ENCODE peak calls at places on chromosomes 1 and 21, in nine cellular contexts. One of them, this sample, is unnamed.

GRCh38 chr21:46551636-46552241 is 53.1 kb downstream of the S100B start:
- DNase-seq in heart left ventricle: no peak
- DNase-seq in posterior vena cava: no peak
- DNase-seq in occipital lobe: no peak
- DNase-seq in stimulated activated CD8-positive, alpha-beta memory T cell treated with anti-CD3 and anti-CD28 coated beads, Interleukin-4, amount 100 ng/mL, for 1 hour: no peak
- DNase-seq in CD8-positive, alpha-beta T cell: peak
- DNase-seq in D341Med: peak
- DNase-seq in adrenal gland: no peak
- DNase-seq in AML-193: no peak
- DNase-seq in this sample: no peak

GRCh38 chr1:156246241-156246761 is 1.6 kb downstream of the PAQR6 start:
- DNase-seq in heart left ventricle: no peak
- DNase-seq in posterior vena cava: no peak
- DNase-seq in occipital lobe: no peak
- DNase-seq in stimulated activated CD8-positive, alpha-beta memory T cell treated with anti-CD3 and anti-CD28 coated beads, Interleukin-4, amount 100 ng/mL, for 1 hour: no peak
- DNase-seq in CD8-positive, alpha-beta T cell: no peak
- DNase-seq in D341Med: no peak
- DNase-seq in adrenal gland: no peak
- DNase-seq in AML-193: no peak
- DNase-seq in this sample: no peak

GRCh38 chr1:155011437-155011907 is 8.9 kb downstream of the ZBTB7B start:
- DNase-seq in heart left ventricle: no peak
- DNase-seq in posterior vena cava: no peak
- DNase-seq in occipital lobe: no peak
- DNase-seq in stimulated activated CD8-positive, alpha-beta memory T cell treated with anti-CD3 and anti-CD28 coated beads, Interleukin-4, amount 100 ng/mL, for 1 hour: no peak
- DNase-seq in CD8-positive, alpha-beta T cell: no peak
- DNase-seq in D341Med: no peak
- DNase-seq in adrenal gland: no peak
- DNase-seq in AML-193: no peak
- DNase-seq in this sample: no peak

GRCh38 chr21:15978158-15978805 is 248.5 kb downstream of the USP25 start:
- DNase-seq in heart left ventricle: no peak
- DNase-seq in posterior vena cava: no peak
- DNase-seq in occipital lobe: no peak
- DNase-seq in stimulated activated CD8-positive, alpha-beta memory T cell treated with anti-CD3 and anti-CD28 coated beads, Interleukin-4, amount 100 ng/mL, for 1 hour: no peak
- DNase-seq in CD8-positive, alpha-beta T cell: no peak
- DNase-seq in D341Med: no peak
- DNase-seq in adrenal gland: no peak
- DNase-seq in AML-193: no peak
- DNase-seq in this sample: no peak

GRCh38 chr1:47981664-47982350 is 15.4 kb downstream of the TRABD2B start:
- DNase-seq in heart left ventricle: no peak
- DNase-seq in posterior vena cava: no peak
- DNase-seq in occipital lobe: no peak
- DNase-seq in stimulated activated CD8-positive, alpha-beta memory T cell treated with anti-CD3 and anti-CD28 coated beads, Interleukin-4, amount 100 ng/mL, for 1 hour: no peak
- DNase-seq in CD8-positive, alpha-beta T cell: no peak
- DNase-seq in D341Med: no peak
- DNase-seq in adrenal gland: no peak
- DNase-seq in AML-193: no peak
- DNase-seq in this sample: no peak

GRCh38 chr1:182488803-182489202 is 38.9 kb downstream of the RGSL1 start:
- DNase-seq in heart left ventricle: no peak
- DNase-seq in posterior vena cava: no peak
- DNase-seq in occipital lobe: no peak
- DNase-seq in stimulated activated CD8-positive, alpha-beta memory T cell treated with anti-CD3 and anti-CD28 coated beads, Interleukin-4, amount 100 ng/mL, for 1 hour: no peak
- DNase-seq in CD8-positive, alpha-beta T cell: no peak
- DNase-seq in D341Med: no peak
- DNase-seq in adrenal gland: no peak
- DNase-seq in AML-193: peak
- DNase-seq in this sample: no peak

GRCh38 chr21:38683222-38683621 is 122.5 kb upstream of the ETS2 start:
- DNase-seq in heart left ventricle: no peak
- DNase-seq in posterior vena cava: no peak
- DNase-seq in occipital lobe: no peak
- DNase-seq in stimulated activated CD8-positive, alpha-beta memory T cell treated with anti-CD3 and anti-CD28 coated beads, Interleukin-4, amount 100 ng/mL, for 1 hour: no peak
- DNase-seq in CD8-positive, alpha-beta T cell: no peak
- DNase-seq in D341Med: no peak
- DNase-seq in adrenal gland: no peak
- DNase-seq in AML-193: no peak
- DNase-seq in this sample: no peak

GRCh38 chr21:42238185-42238934 is 19.4 kb downstream of the ABCG1 start:
- DNase-seq in heart left ventricle: peak
- DNase-seq in posterior vena cava: peak
- DNase-seq in occipital lobe: no peak
- DNase-seq in stimulated activated CD8-positive, alpha-beta memory T cell treated with anti-CD3 and anti-CD28 coated beads, Interleukin-4, amount 100 ng/mL, for 1 hour: no peak
- DNase-seq in CD8-positive, alpha-beta T cell: no peak
- DNase-seq in D341Med: no peak
- DNase-seq in adrenal gland: no peak
- DNase-seq in AML-193: no peak
- DNase-seq in this sample: peak

GRCh38 chr1:36091141-36091540 is 2.4 kb downstream of the ADPRS start:
- DNase-seq in heart left ventricle: no peak
- DNase-seq in posterior vena cava: peak
- DNase-seq in occipital lobe: no peak
- DNase-seq in stimulated activated CD8-positive, alpha-beta memory T cell treated with anti-CD3 and anti-CD28 coated beads, Interleukin-4, amount 100 ng/mL, for 1 hour: no peak
- DNase-seq in CD8-positive, alpha-beta T cell: no peak
- DNase-seq in D341Med: no peak
- DNase-seq in adrenal gland: no peak
- DNase-seq in AML-193: no peak
- DNase-seq in this sample: no peak

GRCh38 chr1:110734146-110734680 is 59.5 kb upstream of the KCNA3 start:
- DNase-seq in heart left ventricle: no peak
- DNase-seq in posterior vena cava: no peak
- DNase-seq in occipital lobe: no peak
- DNase-seq in stimulated activated CD8-positive, alpha-beta memory T cell treated with anti-CD3 and anti-CD28 coated beads, Interleukin-4, amount 100 ng/mL, for 1 hour: no peak
- DNase-seq in CD8-positive, alpha-beta T cell: no peak
- DNase-seq in D341Med: no peak
- DNase-seq in adrenal gland: no peak
- DNase-seq in AML-193: no peak
- DNase-seq in this sample: no peak

GRCh38 chr1:151867321-151867720 is 13.8 kb upstream of the THEM5 start:
- DNase-seq in heart left ventricle: no peak
- DNase-seq in posterior vena cava: no peak
- DNase-seq in occipital lobe: no peak
- DNase-seq in stimulated activated CD8-positive, alpha-beta memory T cell treated with anti-CD3 and anti-CD28 coated beads, Interleukin-4, amount 100 ng/mL, for 1 hour: no peak
- DNase-seq in CD8-positive, alpha-beta T cell: no peak
- DNase-seq in D341Med: no peak
- DNase-seq in adrenal gland: no peak
- DNase-seq in AML-193: no peak
- DNase-seq in this sample: no peak

GRCh38 chr1:91699339-91699970 is 186.5 kb downstream of the TGFBR3 start:
- DNase-seq in heart left ventricle: peak
- DNase-seq in posterior vena cava: no peak
- DNase-seq in occipital lobe: no peak
- DNase-seq in stimulated activated CD8-positive, alpha-beta memory T cell treated with anti-CD3 and anti-CD28 coated beads, Interleukin-4, amount 100 ng/mL, for 1 hour: no peak
- DNase-seq in CD8-positive, alpha-beta T cell: no peak
- DNase-seq in D341Med: no peak
- DNase-seq in adrenal gland: peak
- DNase-seq in AML-193: no peak
- DNase-seq in this sample: peak

GRCh38 chr1:65955503-65955902 is 162.8 kb downstream of the PDE4B start:
- DNase-seq in heart left ventricle: no peak
- DNase-seq in posterior vena cava: no peak
- DNase-seq in occipital lobe: no peak
- DNase-seq in stimulated activated CD8-positive, alpha-beta memory T cell treated with anti-CD3 and anti-CD28 coated beads, Interleukin-4, amount 100 ng/mL, for 1 hour: no peak
- DNase-seq in CD8-positive, alpha-beta T cell: no peak
- DNase-seq in D341Med: no peak
- DNase-seq in adrenal gland: no peak
- DNase-seq in AML-193: no peak
- DNase-seq in this sample: no peak

GRCh38 chr1:237205400-237206064 is 163.5 kb downstream of the RYR2 start:
- DNase-seq in heart left ventricle: peak
- DNase-seq in posterior vena cava: peak
- DNase-seq in occipital lobe: no peak
- DNase-seq in stimulated activated CD8-positive, alpha-beta memory T cell treated with anti-CD3 and anti-CD28 coated beads, Interleukin-4, amount 100 ng/mL, for 1 hour: no peak
- DNase-seq in CD8-positive, alpha-beta T cell: no peak
- DNase-seq in D341Med: no peak
- DNase-seq in adrenal gland: no peak
- DNase-seq in AML-193: no peak
- DNase-seq in this sample: peak

GRCh38 chr1:32223683-32224082 is 1.5 kb downstream of the EIF3I start:
- DNase-seq in heart left ventricle: no peak
- DNase-seq in posterior vena cava: no peak
- DNase-seq in occipital lobe: no peak
- DNase-seq in stimulated activated CD8-positive, alpha-beta memory T cell treated with anti-CD3 and anti-CD28 coated beads, Interleukin-4, amount 100 ng/mL, for 1 hour: no peak
- DNase-seq in CD8-positive, alpha-beta T cell: no peak
- DNase-seq in D341Med: no peak
- DNase-seq in adrenal gland: no peak
- DNase-seq in AML-193: no peak
- DNase-seq in this sample: no peak

GRCh38 chr1:32977546-32978087 is 13.0 kb upstream of the RNF19B start:
- DNase-seq in heart left ventricle: no peak
- DNase-seq in posterior vena cava: no peak
- DNase-seq in occipital lobe: no peak
- DNase-seq in stimulated activated CD8-positive, alpha-beta memory T cell treated with anti-CD3 and anti-CD28 coated beads, Interleukin-4, amount 100 ng/mL, for 1 hour: no peak
- DNase-seq in CD8-positive, alpha-beta T cell: no peak
- DNase-seq in D341Med: no peak
- DNase-seq in adrenal gland: no peak
- DNase-seq in AML-193: no peak
- DNase-seq in this sample: no peak

GRCh38 chr1:78755986-78756385 is 106.4 kb downstream of the IFI44 start:
- DNase-seq in heart left ventricle: no peak
- DNase-seq in posterior vena cava: no peak
- DNase-seq in occipital lobe: no peak
- DNase-seq in stimulated activated CD8-positive, alpha-beta memory T cell treated with anti-CD3 and anti-CD28 coated beads, Interleukin-4, amount 100 ng/mL, for 1 hour: no peak
- DNase-seq in CD8-positive, alpha-beta T cell: no peak
- DNase-seq in D341Med: no peak
- DNase-seq in adrenal gland: no peak
- DNase-seq in AML-193: no peak
- DNase-seq in this sample: no peak

GRCh38 chr1:84907095-84907827 is 14.3 kb upstream of the LPAR3 start:
- DNase-seq in heart left ventricle: no peak
- DNase-seq in posterior vena cava: no peak
- DNase-seq in occipital lobe: no peak
- DNase-seq in stimulated activated CD8-positive, alpha-beta memory T cell treated with anti-CD3 and anti-CD28 coated beads, Interleukin-4, amount 100 ng/mL, for 1 hour: no peak
- DNase-seq in CD8-positive, alpha-beta T cell: no peak
- DNase-seq in D341Med: no peak
- DNase-seq in adrenal gland: no peak
- DNase-seq in AML-193: no peak
- DNase-seq in this sample: no peak

GRCh38 chr1:200896571-200897187 is 2.0 kb downstream of the INAVA start:
- DNase-seq in heart left ventricle: no peak
- DNase-seq in posterior vena cava: no peak
- DNase-seq in occipital lobe: no peak
- DNase-seq in stimulated activated CD8-positive, alpha-beta memory T cell treated with anti-CD3 and anti-CD28 coated beads, Interleukin-4, amount 100 ng/mL, for 1 hour: no peak
- DNase-seq in CD8-positive, alpha-beta T cell: no peak
- DNase-seq in D341Med: no peak
- DNase-seq in adrenal gland: no peak
- DNase-seq in AML-193: no peak
- DNase-seq in this sample: no peak

GRCh38 chr1:94940738-94941137 is 13.8 kb upstream of the CNN3 start:
- DNase-seq in heart left ventricle: no peak
- DNase-seq in posterior vena cava: no peak
- DNase-seq in occipital lobe: no peak
- DNase-seq in stimulated activated CD8-positive, alpha-beta memory T cell treated with anti-CD3 and anti-CD28 coated beads, Interleukin-4, amount 100 ng/mL, for 1 hour: no peak
- DNase-seq in CD8-positive, alpha-beta T cell: no peak
- DNase-seq in D341Med: no peak
- DNase-seq in adrenal gland: no peak
- DNase-seq in AML-193: no peak
- DNase-seq in this sample: no peak

GRCh38 chr21:38322551-38322950 is 65.8 kb downstream of the KCNJ15 start:
- DNase-seq in heart left ventricle: no peak
- DNase-seq in posterior vena cava: no peak
- DNase-seq in occipital lobe: no peak
- DNase-seq in stimulated activated CD8-positive, alpha-beta memory T cell treated with anti-CD3 and anti-CD28 coated beads, Interleukin-4, amount 100 ng/mL, for 1 hour: no peak
- DNase-seq in CD8-positive, alpha-beta T cell: no peak
- DNase-seq in D341Med: no peak
- DNase-seq in adrenal gland: no peak
- DNase-seq in AML-193: no peak
- DNase-seq in this sample: no peak

GRCh38 chr1:56834137-56834900 is 15.1 kb upstream of the FYB2 start:
- DNase-seq in heart left ventricle: no peak
- DNase-seq in posterior vena cava: no peak
- DNase-seq in occipital lobe: no peak
- DNase-seq in stimulated activated CD8-positive, alpha-beta memory T cell treated with anti-CD3 and anti-CD28 coated beads, Interleukin-4, amount 100 ng/mL, for 1 hour: no peak
- DNase-seq in CD8-positive, alpha-beta T cell: no peak
- DNase-seq in D341Med: no peak
- DNase-seq in adrenal gland: no peak
- DNase-seq in AML-193: no peak
- DNase-seq in this sample: no peak

GRCh38 chr1:153922076-153922837 is 515 bp downstream of the GATAD2B start:
- DNase-seq in heart left ventricle: peak
- DNase-seq in posterior vena cava: no peak
- DNase-seq in occipital lobe: peak
- DNase-seq in stimulated activated CD8-positive, alpha-beta memory T cell treated with anti-CD3 and anti-CD28 coated beads, Interleukin-4, amount 100 ng/mL, for 1 hour: peak
- DNase-seq in CD8-positive, alpha-beta T cell: no peak
- DNase-seq in D341Med: peak
- DNase-seq in adrenal gland: peak
- DNase-seq in AML-193: peak
- DNase-seq in this sample: peak

GRCh38 chr1:40987439-40988276 is 8.2 kb downstream of the CTPS1 start:
- DNase-seq in heart left ventricle: no peak
- DNase-seq in posterior vena cava: peak
- DNase-seq in occipital lobe: no peak
- DNase-seq in stimulated activated CD8-positive, alpha-beta memory T cell treated with anti-CD3 and anti-CD28 coated beads, Interleukin-4, amount 100 ng/mL, for 1 hour: no peak
- DNase-seq in CD8-positive, alpha-beta T cell: no peak
- DNase-seq in D341Med: no peak
- DNase-seq in adrenal gland: peak
- DNase-seq in AML-193: no peak
- DNase-seq in this sample: no peak

GRCh38 chr1:147723691-147724323 is 36.6 kb downstream of the GJA5 start:
- DNase-seq in heart left ventricle: peak
- DNase-seq in posterior vena cava: no peak
- DNase-seq in occipital lobe: no peak
- DNase-seq in stimulated activated CD8-positive, alpha-beta memory T cell treated with anti-CD3 and anti-CD28 coated beads, Interleukin-4, amount 100 ng/mL, for 1 hour: no peak
- DNase-seq in CD8-positive, alpha-beta T cell: peak
- DNase-seq in D341Med: peak
- DNase-seq in adrenal gland: peak
- DNase-seq in AML-193: no peak
- DNase-seq in this sample: peak

GRCh38 chr1:10694274-10694632 is 102.2 kb downstream of the CASZ1 start:
- DNase-seq in heart left ventricle: peak
- DNase-seq in posterior vena cava: no peak
- DNase-seq in occipital lobe: no peak
- DNase-seq in stimulated activated CD8-positive, alpha-beta memory T cell treated with anti-CD3 and anti-CD28 coated beads, Interleukin-4, amount 100 ng/mL, for 1 hour: no peak
- DNase-seq in CD8-positive, alpha-beta T cell: peak
- DNase-seq in D341Med: no peak
- DNase-seq in adrenal gland: no peak
- DNase-seq in AML-193: peak
- DNase-seq in this sample: no peak

GRCh38 chr1:7209340-7209739 is 424.1 kb downstream of the CAMTA1 start:
- DNase-seq in heart left ventricle: no peak
- DNase-seq in posterior vena cava: no peak
- DNase-seq in occipital lobe: no peak
- DNase-seq in stimulated activated CD8-positive, alpha-beta memory T cell treated with anti-CD3 and anti-CD28 coated beads, Interleukin-4, amount 100 ng/mL, for 1 hour: no peak
- DNase-seq in CD8-positive, alpha-beta T cell: no peak
- DNase-seq in D341Med: no peak
- DNase-seq in adrenal gland: no peak
- DNase-seq in AML-193: no peak
- DNase-seq in this sample: no peak

GRCh38 chr1:168640184-168640583 is 63.8 kb downstream of the XCL1 start:
- DNase-seq in heart left ventricle: no peak
- DNase-seq in posterior vena cava: no peak
- DNase-seq in occipital lobe: no peak
- DNase-seq in stimulated activated CD8-positive, alpha-beta memory T cell treated with anti-CD3 and anti-CD28 coated beads, Interleukin-4, amount 100 ng/mL, for 1 hour: no peak
- DNase-seq in CD8-positive, alpha-beta T cell: no peak
- DNase-seq in D341Med: no peak
- DNase-seq in adrenal gland: no peak
- DNase-seq in AML-193: no peak
- DNase-seq in this sample: no peak

GRCh38 chr1:205632374-205633169 is 761 bp upstream of the ELK4 start:
- DNase-seq in heart left ventricle: no peak
- DNase-seq in posterior vena cava: no peak
- DNase-seq in occipital lobe: no peak
- DNase-seq in stimulated activated CD8-positive, alpha-beta memory T cell treated with anti-CD3 and anti-CD28 coated beads, Interleukin-4, amount 100 ng/mL, for 1 hour: no peak
- DNase-seq in CD8-positive, alpha-beta T cell: no peak
- DNase-seq in D341Med: no peak
- DNase-seq in adrenal gland: no peak
- DNase-seq in AML-193: no peak
- DNase-seq in this sample: no peak

GRCh38 chr1:200038987-200039848 is 11.7 kb downstream of the NR5A2 start:
- DNase-seq in heart left ventricle: peak
- DNase-seq in posterior vena cava: peak
- DNase-seq in occipital lobe: no peak
- DNase-seq in stimulated activated CD8-positive, alpha-beta memory T cell treated with anti-CD3 and anti-CD28 coated beads, Interleukin-4, amount 100 ng/mL, for 1 hour: no peak
- DNase-seq in CD8-positive, alpha-beta T cell: no peak
- DNase-seq in D341Med: peak
- DNase-seq in adrenal gland: no peak
- DNase-seq in AML-193: peak
- DNase-seq in this sample: no peak

GRCh38 chr1:42168798-42169197 is 4.3 kb upstream of the GUCA2A start:
- DNase-seq in heart left ventricle: no peak
- DNase-seq in posterior vena cava: no peak
- DNase-seq in occipital lobe: no peak
- DNase-seq in stimulated activated CD8-positive, alpha-beta memory T cell treated with anti-CD3 and anti-CD28 coated beads, Interleukin-4, amount 100 ng/mL, for 1 hour: no peak
- DNase-seq in CD8-positive, alpha-beta T cell: no peak
- DNase-seq in D341Med: no peak
- DNase-seq in adrenal gland: no peak
- DNase-seq in AML-193: no peak
- DNase-seq in this sample: no peak